ENCODE peak calls at places on chromosomes 5 and 9, in five cellular contexts. I, F, M, D and O are unnamed samples. For H3K4me1, the result is how much of the 10 kb centered on the place peaks cover.

GRCh38 chr9:115591584-115591984 is 473.6 kb upstream of the TNC start:
- DNase-seq in I (peak), F (peak), D (no peak), M (peak), O (no peak)

GRCh38 chr9:111197251-111197650 is 132.8 kb downstream of the OR2K2 start:
- DNase-seq in D (no peak), F (no peak), M (no peak), I (no peak), O (no peak)

GRCh38 chr5:83285661-83286398 is 185.7 kb upstream of the VCAN start:
- DNase-seq in M (no peak), I (no peak), D (no peak), F (no peak), O (no peak)

GRCh38 chr5:158200624-158201023 is 341.7 kb upstream of the CLINT1 start:
- DNase-seq in I (no peak), F (no peak), D (no peak), M (no peak), O (no peak)

GRCh38 chr9:82332774-82333152 is 344.2 kb downstream of the SPATA31D1 start:
- DNase-seq in D (no peak), I (no peak), M (no peak), F (no peak), O (no peak)

GRCh38 chr5:144844086-144844485 is 673.4 kb downstream of the KCTD16 start:
- DNase-seq in F (no peak), I (no peak), D (no peak), M (no peak), O (no peak)

GRCh38 chr5:149677721-149678120 is 52.4 kb upstream of the PPARGC1B start:
- DNase-seq in F (no peak), M (no peak), D (no peak), I (no peak), O (no peak)

GRCh38 chr5:137466888-137467287 is 32.2 kb downstream of the SPOCK1 start:
- DNase-seq in D (no peak), F (no peak), M (peak), I (no peak), O (no peak)

GRCh38 chr9:126615251-126615790 is 1.6 kb downstream of the LMX1B start:
- DNase-seq in F (no peak), D (peak), I (peak), M (peak), O (no peak)

GRCh38 chr9:79053613-79054012 is 518.2 kb upstream of the TLE4 start:
- DNase-seq in D (no peak), M (no peak), I (no peak), F (no peak), O (no peak)

GRCh38 chr5:98705841-98706240 is 67.6 kb upstream of the RGMB start:
- DNase-seq in M (no peak), I (no peak), F (no peak), D (no peak), O (no peak)

GRCh38 chr5:172420215-172420934 is 34.0 kb downstream of the SH3PXD2B start:
- DNase-seq in D (no peak), F (peak), M (peak), I (peak), O (no peak)

GRCh38 chr9:122389799-122390481 is 19.1 kb downstream of the PTGS1 start:
- DNase-seq in M (no peak), I (peak), D (no peak), F (no peak), O (no peak)

GRCh38 chr5:95178046-95178651 is 106.7 kb downstream of the MCTP1 start:
- DNase-seq in D (no peak), M (no peak), I (no peak), F (no peak), O (no peak)

GRCh38 chr5:1782385-1783213 is 17.0 kb downstream of the MRPL36 start:
- DNase-seq in M (no peak), D (no peak), F (no peak), I (no peak), O (no peak)

GRCh38 chr9:108545446-108545845 is 310.3 kb downstream of the ACTL7B start:
- DNase-seq in I (no peak), F (no peak), D (no peak), M (no peak), O (no peak)

GRCh38 chr5:167284491-167284890 is 1007.0 kb upstream of the WWC1 start:
- DNase-seq in I (no peak), F (no peak), M (no peak), D (no peak), O (no peak)

GRCh38 chr9:14221119-14221518 is 92.8 kb downstream of the NFIB start:
- DNase-seq in F (no peak), D (no peak), I (no peak), M (no peak), O (no peak)

GRCh38 chr5:33370135-33370472 is 70.7 kb upstream of the TARS1 start:
- DNase-seq in D (no peak), I (no peak), M (no peak), F (no peak), O (no peak)

GRCh38 chr9:20395671-20396070 is 226.6 kb downstream of the MLLT3 start:
- DNase-seq in F (no peak), D (no peak), I (no peak), M (no peak), O (no peak)

GRCh38 chr9:114811301-114811700 is 5.5 kb upstream of the TNFSF15 start:
- DNase-seq in I (no peak), D (no peak), M (peak), F (no peak), O (no peak)

GRCh38 chr5:83608122-83608521 is 112.5 kb downstream of the HAPLN1 start:
- DNase-seq in M (peak), F (peak), D (no peak), I (no peak), O (no peak)

GRCh38 chr5:127813633-127814171 is 110.5 kb downstream of the CCDC192 start:
- DNase-seq in D (no peak), F (no peak), M (no peak), I (no peak), O (no peak)
- H3K27ac ChIP-seq in D (no peak), F (no peak), M (no peak), I (peak), O (no peak)

GRCh38 chr5:10628601-10629000 is 64.7 kb downstream of the ANKRD33B start:
- DNase-seq in I (no peak), D (no peak), M (no peak), F (no peak), O (no peak)

GRCh38 chr5:10624679-10625078 is 60.8 kb downstream of the ANKRD33B start:
- DNase-seq in F (no peak), I (no peak), M (no peak), D (no peak), O (no peak)

GRCh38 chr5:10625700-10626472 is 62.0 kb downstream of the ANKRD33B start:
- DNase-seq in I (no peak), F (no peak), D (no peak), M (no peak), O (no peak)

GRCh38 chr5:10627185-10628115 is 63.6 kb downstream of the ANKRD33B start:
- DNase-seq in I (peak), M (peak), F (peak), D (peak), O (peak)

DNA sequence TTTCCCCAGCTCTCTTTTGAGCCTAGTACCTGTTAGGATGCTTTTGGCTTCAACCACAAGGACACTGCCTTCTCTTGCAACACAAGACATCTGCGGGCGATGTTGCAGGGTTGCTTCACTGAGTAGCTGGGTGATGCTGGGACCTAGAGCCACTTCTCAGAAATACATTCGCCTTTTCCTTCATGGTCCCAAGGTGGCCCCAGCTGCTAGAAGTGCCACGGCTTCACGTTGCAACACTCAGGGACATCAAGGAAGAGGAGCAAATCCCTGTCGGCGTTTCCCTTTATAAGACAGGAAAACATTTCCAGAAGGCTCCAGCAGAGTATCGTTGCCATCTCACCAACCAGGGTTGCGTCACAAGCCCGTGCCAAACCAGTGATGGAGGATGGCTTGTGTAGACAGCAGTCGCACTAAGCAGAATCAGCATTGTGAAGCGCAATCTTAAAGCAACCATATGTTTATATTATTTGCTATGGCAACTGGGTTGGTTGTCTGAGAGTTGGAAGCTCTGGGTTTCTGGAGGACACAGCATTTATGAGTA is 62.7 kb downstream of the ANKRD33B start:
- DNase-seq in I (no peak), M (no peak), D (no peak), F (no peak), O (no peak)
- H3K4me1 ChIP-seq in I (under half), M (under half), D (under half), F (under half), O (under half)

GRCh38 chr9:113012492-113012891 is 500 bp upstream of the ZNF883 start:
- DNase-seq in D (no peak), M (no peak), F (no peak), I (no peak), O (no peak)
- H3K4me3 ChIP-seq in D (no peak), M (no peak), F (peak), I (peak), O (no peak)

DNA sequence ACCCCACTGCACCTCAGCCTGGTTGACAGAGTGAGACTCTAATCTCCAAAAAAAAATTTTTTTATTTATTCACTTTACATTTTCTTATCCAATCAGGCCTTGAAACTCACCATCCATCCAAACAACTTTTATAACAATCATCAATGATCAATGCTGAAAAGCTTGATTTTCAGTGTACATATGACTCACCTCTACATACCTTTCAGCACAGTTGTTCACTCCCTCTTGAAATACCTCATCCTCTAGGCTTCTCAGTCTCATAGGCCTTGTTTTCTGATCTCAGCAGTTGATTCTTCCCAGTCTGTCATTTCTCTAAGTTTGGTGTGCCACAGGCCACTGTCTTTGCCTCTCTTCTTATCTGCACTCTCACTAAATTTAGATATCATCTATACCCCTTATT is 36.2 kb downstream of the GRIN3A start:
- DNase-seq in D (no peak), M (no peak), I (no peak), F (no peak), O (no peak)
- H3K27ac ChIP-seq in D (no peak), M (no peak), I (no peak), F (no peak), O (no peak)

GRCh38 chr9:109974918-109975276 is 194.9 kb downstream of the PALM2AKAP2 start:
- DNase-seq in D (no peak), F (no peak), I (no peak), M (no peak), O (no peak)

GRCh38 chr9:109974143-109974917 is 194.3 kb downstream of the PALM2AKAP2 start:
- DNase-seq in F (peak), M (no peak), I (no peak), D (peak), O (no peak)

GRCh38 chr9:109977521-109977920 is 197.5 kb downstream of the PALM2AKAP2 start:
- DNase-seq in F (no peak), D (no peak), M (no peak), I (no peak), O (no peak)

GRCh38 chr9:109975574-109976327 is 195.8 kb downstream of the PALM2AKAP2 start:
- DNase-seq in M (no peak), I (peak), F (no peak), D (no peak), O (no peak)

DNA sequence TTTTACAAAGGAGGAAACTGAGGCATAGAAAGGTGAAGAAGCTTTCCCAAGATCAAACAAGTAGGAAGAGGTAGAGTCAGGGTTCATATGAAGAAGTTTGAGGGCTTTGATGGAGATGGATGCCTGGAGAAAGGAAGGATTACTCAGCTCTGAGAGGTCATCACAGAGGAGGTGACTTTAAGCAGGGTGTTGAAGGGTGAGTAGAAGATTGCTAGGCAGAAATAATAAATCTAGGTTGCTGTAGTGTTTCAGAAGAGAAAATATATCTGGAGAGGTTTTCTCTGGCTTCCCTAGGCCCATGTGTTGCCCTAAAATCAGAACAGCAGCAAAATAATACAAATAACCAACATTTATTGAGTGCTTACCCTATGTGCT is 196.3 kb downstream of the PALM2AKAP2 start:
- DNase-seq in I (no peak), F (no peak), M (no peak), D (no peak), O (no peak)
- H3K4me1 ChIP-seq in I (under half), F (under half), M (under half), D (under half), O (under half)

DNA sequence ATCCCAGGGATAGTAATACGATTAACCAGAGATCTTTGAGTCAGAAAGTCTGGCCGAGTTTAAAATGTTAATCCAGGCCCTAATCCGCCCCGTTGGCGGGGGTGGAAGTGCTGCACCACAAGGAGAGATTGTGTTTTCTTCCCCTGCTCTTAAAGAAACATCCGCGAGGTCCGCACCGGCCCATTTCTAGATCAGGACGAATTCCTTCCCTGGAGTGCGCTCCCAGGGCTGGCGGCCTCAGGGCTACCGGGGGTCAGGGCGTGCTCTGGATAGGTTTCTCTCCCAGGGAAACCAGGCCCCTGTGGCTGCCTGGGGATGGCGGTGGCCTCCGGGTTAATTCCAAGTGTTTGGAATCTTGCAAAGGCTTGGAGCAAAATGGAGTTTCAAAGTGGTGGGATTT is 9.4 kb upstream of the NEUROG1 start:
- DNase-seq in I (no peak), M (no peak), F (no peak), D (no peak), O (no peak)
- H3K4me3 ChIP-seq in I (no peak), M (no peak), F (no peak), D (no peak), O (no peak)

GRCh38 chr5:92081958-92082712 is 699.0 kb upstream of the ARRDC3 start:
- DNase-seq in M (no peak), D (no peak), I (no peak), F (no peak), O (no peak)
- H3K27ac ChIP-seq in M (no peak), D (no peak), I (no peak), F (no peak), O (no peak)

GRCh38 chr9:105306533-105307140 is 62.2 kb downstream of the SLC44A1 start:
- DNase-seq in F (no peak), D (no peak), I (no peak), M (no peak), O (no peak)
- H3K4me1 ChIP-seq in F (under half), D (under half), I (under half), M (under half), O (under half)

GRCh38 chr9:88990721-88991065 is 575 bp upstream of the S1PR3 start:
- DNase-seq in D (no peak), F (no peak), M (no peak), I (no peak), O (no peak)
- H3K4me3 ChIP-seq in D (no peak), F (peak), M (peak), I (peak), O (no peak)